ENCODE peak calls at places on chromosome 11, in five cellular contexts. V is CD8-positive, alpha-beta memory T cell; N is stomach; P is pancreas; S is amniotic stem cell. Q is an unnamed sample.

GRCh38 chr11:102783720-102784119 is 3.3 kb upstream of the MMP10 start:
- DNase-seq in N (no peak), P (no peak), V (no peak), S (no peak), Q (no peak)

GRCh38 chr11:60777572-60777971 is 7.6 kb upstream of the MS4A10 start:
- DNase-seq in S (no peak), V (no peak), N (no peak), P (no peak), Q (no peak)

GRCh38 chr11:75896843-75897419 is 81.9 kb downstream of the UVRAG start:
- DNase-seq in N (no peak), S (peak), P (no peak), V (no peak), Q (peak)

GRCh38 chr11:32437406-32438345 is 2.3 kb upstream of the WT1 start:
- DNase-seq in N (no peak), P (no peak), V (no peak), S (no peak), Q (no peak)

GRCh38 chr11:10900686-10901415 is 43.0 kb upstream of the ZBED5 start:
- DNase-seq in S (no peak), P (no peak), N (no peak), V (no peak), Q (no peak)

GRCh38 chr11:66051371-66051765 is 796 bp upstream of the SF3B2 start:
- DNase-seq in P (no peak), S (no peak), V (no peak), N (no peak), Q (no peak)

GRCh38 chr11:1391165-1392010 is 1.7 kb downstream of the BRSK2 start:
- DNase-seq in N (no peak), S (no peak), P (peak), V (no peak), Q (no peak)

GRCh38 chr11:45907911-45908370 is 870 bp upstream of the FREY1 start:
- DNase-seq in N (peak), V (no peak), S (no peak), P (peak), Q (no peak)

GRCh38 chr11:134013518-134013917 is 55.4 kb upstream of the JAM3 start:
- DNase-seq in V (no peak), S (no peak), P (no peak), N (no peak), Q (no peak)

GRCh38 chr11:65575568-65576231 is at the start of gene EHBP1L1:
- DNase-seq in S (no peak), P (peak), N (peak), V (peak), Q (peak)

GRCh38 chr11:13152736-13153541 is 124.7 kb upstream of the BMAL1 start:
- DNase-seq in N (no peak), P (no peak), S (no peak), V (no peak), Q (no peak)

GRCh38 chr11:65225284-65226102 is 36.3 kb upstream of the POLA2 start:
- DNase-seq in P (peak), V (peak), N (peak), S (peak), Q (peak)

GRCh38 chr11:12625438-12626071 is 48.7 kb upstream of the TEAD1 start:
- DNase-seq in P (no peak), N (no peak), S (peak), V (no peak), Q (no peak)

GRCh38 chr11:7672960-7673723 is at the start of gene CYB5R2:
- DNase-seq in V (no peak), P (peak), N (peak), S (no peak), Q (no peak)

GRCh38 chr11:58513747-58514367 is 6.0 kb upstream of the OR5B21 start:
- DNase-seq in N (no peak), P (no peak), V (no peak), S (peak), Q (no peak)

GRCh38 chr11:43119275-43119970 is 192.4 kb upstream of the API5 start:
- DNase-seq in P (no peak), S (no peak), N (no peak), V (no peak), Q (no peak)

GRCh38 chr11:3134218-3134621 is 30.9 kb downstream of the OSBPL5 start:
- DNase-seq in P (peak), V (peak), S (no peak), N (no peak), Q (no peak)

GRCh38 chr11:13862845-13863392 is 99.6 kb upstream of the SPON1 start:
- DNase-seq in S (no peak), P (no peak), N (no peak), V (no peak), Q (no peak)

GRCh38 chr11:35237860-35238715 is 99.1 kb downstream of the CD44 start:
- DNase-seq in S (no peak), V (peak), N (peak), P (no peak), Q (peak)

GRCh38 chr11:128288368-128288767 is 299.0 kb downstream of the ETS1 start:
- DNase-seq in P (no peak), N (no peak), V (no peak), S (no peak), Q (no peak)

GRCh38 chr11:43399983-43400630 is 41.4 kb downstream of the TTC17 start:
- DNase-seq in S (no peak), P (no peak), V (no peak), N (no peak), Q (no peak)

GRCh38 chr11:2104524-2105440 is 34.4 kb downstream of the IGF2 start:
- DNase-seq in N (no peak), V (peak), P (no peak), S (no peak), Q (no peak)

GRCh38 chr11:61679893-61680621 is at the start of gene DAGLA:
- DNase-seq in P (peak), V (peak), N (peak), S (no peak), Q (peak)

GRCh38 chr11:102664001-102664752 is 39.0 kb upstream of the MMP20 start:
- DNase-seq in S (no peak), V (no peak), P (no peak), N (no peak), Q (peak)

GRCh38 chr11:74090701-74091100 is 80.1 kb downstream of the C2CD3 start:
- DNase-seq in N (no peak), V (no peak), S (no peak), P (no peak), Q (peak)

GRCh38 chr11:132033051-132033450 is 662.6 kb downstream of the NTM start:
- DNase-seq in P (no peak), N (no peak), S (no peak), V (no peak), Q (no peak)

GRCh38 chr11:109423114-109423859 is 1.3 kb downstream of the C11orf87 start:
- DNase-seq in S (no peak), V (no peak), N (no peak), P (peak), Q (no peak)

GRCh38 chr11:116500833-116501622 is 271.8 kb downstream of the BUD13 start:
- DNase-seq in S (no peak), P (no peak), V (no peak), N (no peak), Q (no peak)

GRCh38 chr11:109785714-109786113 is 307.5 kb upstream of the ZC3H12C start:
- DNase-seq in P (no peak), V (no peak), S (no peak), N (no peak), Q (no peak)